ENCODE peak calls at places on chromosomes 11 and 22, in five cellular contexts. One of them, this sample, is unnamed.

GRCh38 chr11:95360382-95360781 is 129.4 kb upstream of the SESN3 start:
- DNase-seq in left ventricle myocardium inferior: no peak
- DNase-seq in brain microvascular endothelial cell: no peak
- DNase-seq in fibroblast of pulmonary artery: no peak
- DNase-seq in fibroblast of lung: no peak
- DNase-seq in this sample: no peak

GRCh38 chr11:129368889-129369672 is 6.6 kb upstream of the BARX2 start:
- DNase-seq in left ventricle myocardium inferior: no peak
- DNase-seq in brain microvascular endothelial cell: no peak
- DNase-seq in fibroblast of pulmonary artery: no peak
- DNase-seq in fibroblast of lung: no peak
- DNase-seq in this sample: no peak

GRCh38 chr11:126929186-126930085 is 71.1 kb downstream of the KIRREL3 start:
- DNase-seq in left ventricle myocardium inferior: no peak
- DNase-seq in brain microvascular endothelial cell: no peak
- DNase-seq in fibroblast of pulmonary artery: peak
- DNase-seq in fibroblast of lung: peak
- DNase-seq in this sample: no peak

GRCh38 chr11:83823461-83824025 is 537.4 kb upstream of the CCDC90B start:
- DNase-seq in left ventricle myocardium inferior: no peak
- DNase-seq in brain microvascular endothelial cell: no peak
- DNase-seq in fibroblast of pulmonary artery: peak
- DNase-seq in fibroblast of lung: peak
- DNase-seq in this sample: no peak

GRCh38 chr11:114201219-114201618 is 95.0 kb upstream of the NNMT start:
- DNase-seq in left ventricle myocardium inferior: no peak
- DNase-seq in brain microvascular endothelial cell: no peak
- DNase-seq in fibroblast of pulmonary artery: no peak
- DNase-seq in fibroblast of lung: no peak
- DNase-seq in this sample: no peak

GRCh38 chr11:77602385-77603105 is 12.8 kb downstream of the AQP11 start:
- DNase-seq in left ventricle myocardium inferior: no peak
- DNase-seq in brain microvascular endothelial cell: peak
- DNase-seq in fibroblast of pulmonary artery: peak
- DNase-seq in fibroblast of lung: peak
- DNase-seq in this sample: peak

GRCh38 chr11:117820071-117820470 is 4.5 kb downstream of the FXYD2 start:
- DNase-seq in left ventricle myocardium inferior: no peak
- DNase-seq in brain microvascular endothelial cell: no peak
- DNase-seq in fibroblast of pulmonary artery: no peak
- DNase-seq in fibroblast of lung: no peak
- DNase-seq in this sample: no peak

GRCh38 chr11:47553417-47553746 is 450 bp upstream of the CELF1 start:
- DNase-seq in left ventricle myocardium inferior: no peak
- DNase-seq in brain microvascular endothelial cell: no peak
- DNase-seq in fibroblast of pulmonary artery: peak
- DNase-seq in fibroblast of lung: no peak
- DNase-seq in this sample: no peak

GRCh38 chr11:66491315-66491935 is 11.2 kb downstream of the DPP3 start:
- DNase-seq in left ventricle myocardium inferior: no peak
- DNase-seq in brain microvascular endothelial cell: no peak
- DNase-seq in fibroblast of pulmonary artery: no peak
- DNase-seq in fibroblast of lung: no peak
- DNase-seq in this sample: no peak

GRCh38 chr11:60942970-60943565 is 8.9 kb downstream of the SLC15A3 start:
- DNase-seq in left ventricle myocardium inferior: no peak
- DNase-seq in brain microvascular endothelial cell: no peak
- DNase-seq in fibroblast of pulmonary artery: no peak
- DNase-seq in fibroblast of lung: peak
- DNase-seq in this sample: no peak

GRCh38 chr11:60945295-60945667 is 6.7 kb downstream of the SLC15A3 start:
- DNase-seq in left ventricle myocardium inferior: no peak
- DNase-seq in brain microvascular endothelial cell: no peak
- DNase-seq in fibroblast of pulmonary artery: no peak
- DNase-seq in fibroblast of lung: no peak
- DNase-seq in this sample: no peak

GRCh38 chr11:60942207-60942606 is 9.8 kb downstream of the SLC15A3 start:
- DNase-seq in left ventricle myocardium inferior: no peak
- DNase-seq in brain microvascular endothelial cell: no peak
- DNase-seq in fibroblast of pulmonary artery: no peak
- DNase-seq in fibroblast of lung: no peak
- DNase-seq in this sample: no peak

GRCh38 chr11:60946601-60947265 is 5.2 kb downstream of the SLC15A3 start:
- DNase-seq in left ventricle myocardium inferior: no peak
- DNase-seq in brain microvascular endothelial cell: no peak
- DNase-seq in fibroblast of pulmonary artery: no peak
- DNase-seq in fibroblast of lung: no peak
- DNase-seq in this sample: no peak

DNA sequence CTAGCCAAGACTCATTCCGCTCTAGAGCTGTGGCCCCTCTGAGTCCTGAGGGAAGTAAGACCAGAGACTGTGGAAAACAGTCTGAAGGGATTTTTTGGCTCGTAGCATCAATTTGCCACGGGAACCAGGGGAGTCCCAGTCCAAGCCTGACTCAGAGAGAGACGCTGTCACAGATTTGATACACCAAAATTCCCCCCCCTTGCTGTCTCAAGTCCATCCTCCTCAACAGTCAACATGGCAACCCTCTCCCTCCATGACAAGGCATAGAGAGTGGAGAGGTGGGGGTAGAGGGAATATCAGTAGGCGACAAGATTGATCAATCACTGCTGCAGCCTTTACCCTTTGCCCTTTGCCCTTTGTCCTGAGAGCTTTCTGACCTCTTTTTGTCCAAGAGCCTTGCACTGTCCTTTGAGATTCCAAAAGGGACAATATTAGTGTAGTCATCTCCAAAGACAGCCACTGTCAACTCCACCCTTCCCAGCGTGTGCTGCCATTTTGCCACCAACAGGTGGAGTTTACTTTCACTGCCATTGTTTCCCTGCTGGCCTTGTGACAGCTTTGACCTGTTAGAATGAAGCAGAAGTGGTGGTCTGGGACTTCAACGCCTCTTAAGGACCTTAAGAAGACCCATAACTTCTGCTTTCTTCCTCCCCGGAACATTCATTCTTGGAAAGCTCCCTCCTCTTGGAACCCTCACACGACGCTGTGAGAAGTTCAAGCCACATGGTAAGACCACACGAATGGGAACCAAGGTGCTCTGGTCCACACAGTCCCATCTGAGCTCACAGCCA is 7.3 kb downstream of the SLC15A3 start:
- DNase-seq in left ventricle myocardium inferior: no peak
- DNase-seq in brain microvascular endothelial cell: no peak
- DNase-seq in fibroblast of pulmonary artery: no peak
- DNase-seq in fibroblast of lung: no peak
- DNase-seq in this sample: no peak
- TF ChIP-seq CTCF in left ventricle myocardium inferior: peak
- TF ChIP-seq CTCF in brain microvascular endothelial cell: peak
- TF ChIP-seq CTCF in fibroblast of pulmonary artery: peak
- TF ChIP-seq CTCF in fibroblast of lung: peak
- TF ChIP-seq CTCF in this sample: peak

GRCh38 chr11:36105743-36106581 is 162.1 kb downstream of the LDLRAD3 start:
- DNase-seq in left ventricle myocardium inferior: no peak
- DNase-seq in brain microvascular endothelial cell: no peak
- DNase-seq in fibroblast of pulmonary artery: no peak
- DNase-seq in fibroblast of lung: no peak
- DNase-seq in this sample: no peak

GRCh38 chr11:36109499-36109849 is 165.6 kb downstream of the LDLRAD3 start:
- DNase-seq in left ventricle myocardium inferior: no peak
- DNase-seq in brain microvascular endothelial cell: no peak
- DNase-seq in fibroblast of pulmonary artery: no peak
- DNase-seq in fibroblast of lung: no peak
- DNase-seq in this sample: no peak

GRCh38 chr11:36109850-36110606 is 166.2 kb downstream of the LDLRAD3 start:
- DNase-seq in left ventricle myocardium inferior: no peak
- DNase-seq in brain microvascular endothelial cell: no peak
- DNase-seq in fibroblast of pulmonary artery: peak
- DNase-seq in fibroblast of lung: peak
- DNase-seq in this sample: no peak

GRCh38 chr11:36110698-36111410 is 167.0 kb downstream of the LDLRAD3 start:
- DNase-seq in left ventricle myocardium inferior: no peak
- DNase-seq in brain microvascular endothelial cell: no peak
- DNase-seq in fibroblast of pulmonary artery: no peak
- DNase-seq in fibroblast of lung: no peak
- DNase-seq in this sample: no peak

GRCh38 chr11:36108812-36109498 is 165.1 kb downstream of the LDLRAD3 start:
- DNase-seq in left ventricle myocardium inferior: no peak
- DNase-seq in brain microvascular endothelial cell: no peak
- DNase-seq in fibroblast of pulmonary artery: peak
- DNase-seq in fibroblast of lung: no peak
- DNase-seq in this sample: no peak
- H3K4me3 ChIP-seq in left ventricle myocardium inferior: no peak
- H3K4me3 ChIP-seq in brain microvascular endothelial cell: no peak
- H3K4me3 ChIP-seq in fibroblast of pulmonary artery: no peak
- H3K4me3 ChIP-seq in fibroblast of lung: no peak
- H3K4me3 ChIP-seq in this sample: no peak

GRCh38 chr11:20443596-20443995 is 56.1 kb downstream of the PRMT3 start:
- DNase-seq in left ventricle myocardium inferior: no peak
- DNase-seq in brain microvascular endothelial cell: no peak
- DNase-seq in fibroblast of pulmonary artery: peak
- DNase-seq in fibroblast of lung: peak
- DNase-seq in this sample: no peak
- TF ChIP-seq CTCF in left ventricle myocardium inferior: peak
- TF ChIP-seq CTCF in brain microvascular endothelial cell: peak
- TF ChIP-seq CTCF in fibroblast of pulmonary artery: peak
- TF ChIP-seq CTCF in fibroblast of lung: peak
- TF ChIP-seq CTCF in this sample: peak

GRCh38 chr22:17258015-17258827 is 39.0 kb upstream of the ADA2 start:
- DNase-seq in left ventricle myocardium inferior: peak
- DNase-seq in brain microvascular endothelial cell: no peak
- DNase-seq in fibroblast of pulmonary artery: peak
- DNase-seq in fibroblast of lung: peak
- DNase-seq in this sample: no peak
- H3K4me3 ChIP-seq in left ventricle myocardium inferior: peak
- H3K4me3 ChIP-seq in brain microvascular endothelial cell: no peak
- H3K4me3 ChIP-seq in fibroblast of pulmonary artery: no peak
- H3K4me3 ChIP-seq in fibroblast of lung: no peak
- H3K4me3 ChIP-seq in this sample: peak

GRCh38 chr11:19712281-19713220 is at the start of gene NAV2:
- DNase-seq in left ventricle myocardium inferior: peak
- DNase-seq in brain microvascular endothelial cell: peak
- DNase-seq in fibroblast of pulmonary artery: peak
- DNase-seq in fibroblast of lung: peak
- DNase-seq in this sample: no peak
- TF ChIP-seq CTCF in left ventricle myocardium inferior: peak
- TF ChIP-seq CTCF in brain microvascular endothelial cell: no peak
- TF ChIP-seq CTCF in fibroblast of pulmonary artery: no peak
- TF ChIP-seq CTCF in fibroblast of lung: no peak
- TF ChIP-seq CTCF in this sample: no peak